ENCODE peak calls at places on chromosomes 16 and 17, in nine cellular contexts. One of them, this sample, is unnamed.

GRCh38 chr17:22516861-22517636 is 824.7 kb downstream of the KCNJ18 start:
- DNase-seq in WTC11: no peak
- DNase-seq in GM10248: no peak
- DNase-seq in vagina: peak
- DNase-seq in HFFc6: no peak
- DNase-seq in testis: no peak
- DNase-seq in CD4-positive, alpha-beta T cell: no peak
- DNase-seq in heart left ventricle: no peak
- DNase-seq in GM23338: no peak
- DNase-seq in this sample: no peak

GRCh38 chr16:28532940-28533647 is 5.7 kb downstream of the NUPR1 start:
- DNase-seq in WTC11: no peak
- DNase-seq in GM10248: no peak
- DNase-seq in vagina: no peak
- DNase-seq in HFFc6: no peak
- DNase-seq in testis: no peak
- DNase-seq in CD4-positive, alpha-beta T cell: no peak
- DNase-seq in heart left ventricle: no peak
- DNase-seq in GM23338: no peak
- DNase-seq in this sample: no peak

GRCh38 chr16:2038359-2039285 is 9.0 kb downstream of the NTHL1 start:
- DNase-seq in WTC11: no peak
- DNase-seq in GM10248: no peak
- DNase-seq in vagina: no peak
- DNase-seq in HFFc6: no peak
- DNase-seq in testis: peak
- DNase-seq in CD4-positive, alpha-beta T cell: no peak
- DNase-seq in heart left ventricle: no peak
- DNase-seq in GM23338: no peak
- DNase-seq in this sample: no peak

GRCh38 chr17:74297941-74298340 is 23.9 kb downstream of the DNAI2 start:
- DNase-seq in WTC11: no peak
- DNase-seq in GM10248: no peak
- DNase-seq in vagina: no peak
- DNase-seq in HFFc6: no peak
- DNase-seq in testis: no peak
- DNase-seq in CD4-positive, alpha-beta T cell: no peak
- DNase-seq in heart left ventricle: no peak
- DNase-seq in GM23338: no peak
- DNase-seq in this sample: no peak

GRCh38 chr16:72740346-72740745 is 307.6 kb downstream of the ZFHX3 start:
- DNase-seq in WTC11: no peak
- DNase-seq in GM10248: no peak
- DNase-seq in vagina: no peak
- DNase-seq in HFFc6: peak
- DNase-seq in testis: no peak
- DNase-seq in CD4-positive, alpha-beta T cell: no peak
- DNase-seq in heart left ventricle: no peak
- DNase-seq in GM23338: no peak
- DNase-seq in this sample: no peak

GRCh38 chr17:48489781-48490180 is 41.0 kb downstream of the HOXB1 start:
- DNase-seq in WTC11: no peak
- DNase-seq in GM10248: no peak
- DNase-seq in vagina: no peak
- DNase-seq in HFFc6: no peak
- DNase-seq in testis: no peak
- DNase-seq in CD4-positive, alpha-beta T cell: no peak
- DNase-seq in heart left ventricle: no peak
- DNase-seq in GM23338: no peak
- DNase-seq in this sample: no peak

GRCh38 chr16:30949655-30950515 is 1.0 kb downstream of the ORAI3 start:
- DNase-seq in WTC11: peak
- DNase-seq in GM10248: peak
- DNase-seq in vagina: no peak
- DNase-seq in HFFc6: peak
- DNase-seq in testis: peak
- DNase-seq in CD4-positive, alpha-beta T cell: no peak
- DNase-seq in heart left ventricle: peak
- DNase-seq in GM23338: peak
- DNase-seq in this sample: no peak

GRCh38 chr17:83203073-83203471 is 123.7 kb downstream of the METRNL start:
- DNase-seq in WTC11: peak
- DNase-seq in GM10248: no peak
- DNase-seq in vagina: no peak
- DNase-seq in HFFc6: peak
- DNase-seq in testis: peak
- DNase-seq in CD4-positive, alpha-beta T cell: no peak
- DNase-seq in heart left ventricle: peak
- DNase-seq in GM23338: no peak
- DNase-seq in this sample: no peak

DNA sequence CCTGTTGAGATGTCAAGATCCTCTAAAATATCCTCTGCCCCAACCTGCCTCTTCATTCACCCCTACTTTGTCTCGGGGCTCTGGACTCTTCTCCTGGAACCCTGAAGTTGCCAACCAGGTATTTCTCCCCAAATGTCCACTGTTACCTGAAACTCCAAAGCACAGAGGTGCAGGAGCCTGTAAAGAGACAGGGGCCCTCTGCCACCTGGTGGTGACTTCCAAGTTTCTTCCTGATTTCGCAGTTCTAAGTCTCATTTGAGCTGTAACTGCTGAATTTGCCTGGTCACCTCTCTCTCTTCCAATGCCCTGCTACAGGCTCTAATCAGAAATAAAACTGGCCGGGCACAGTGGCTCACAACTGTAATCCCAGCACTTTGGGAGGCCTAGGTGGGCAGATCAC is 77.1 kb upstream of the RCVRN start:
- DNase-seq in WTC11: peak
- DNase-seq in GM10248: peak
- DNase-seq in vagina: no peak
- DNase-seq in HFFc6: no peak
- DNase-seq in testis: no peak
- DNase-seq in CD4-positive, alpha-beta T cell: no peak
- DNase-seq in heart left ventricle: no peak
- DNase-seq in GM23338: peak
- DNase-seq in this sample: no peak
- TF ChIP-seq CTCF in WTC11: peak
- TF ChIP-seq CTCF in GM10248: peak
- TF ChIP-seq CTCF in vagina: no peak
- TF ChIP-seq CTCF in HFFc6: peak
- TF ChIP-seq CTCF in testis: peak
- TF ChIP-seq CTCF in CD4-positive, alpha-beta T cell: no peak
- TF ChIP-seq CTCF in heart left ventricle: peak
- TF ChIP-seq CTCF in GM23338: peak
- TF ChIP-seq CTCF in this sample: peak

GRCh38 chr16:17475104-17475503 is 4.3 kb upstream of the XYLT1 start:
- DNase-seq in WTC11: no peak
- DNase-seq in GM10248: no peak
- DNase-seq in vagina: no peak
- DNase-seq in HFFc6: no peak
- DNase-seq in testis: no peak
- DNase-seq in CD4-positive, alpha-beta T cell: no peak
- DNase-seq in heart left ventricle: no peak
- DNase-seq in GM23338: no peak
- DNase-seq in this sample: no peak

GRCh38 chr16:17474572-17474971 is 3.8 kb upstream of the XYLT1 start:
- DNase-seq in WTC11: no peak
- DNase-seq in GM10248: peak
- DNase-seq in vagina: peak
- DNase-seq in HFFc6: no peak
- DNase-seq in testis: no peak
- DNase-seq in CD4-positive, alpha-beta T cell: no peak
- DNase-seq in heart left ventricle: no peak
- DNase-seq in GM23338: no peak
- DNase-seq in this sample: no peak

GRCh38 chr16:17471745-17472075 is 950 bp upstream of the XYLT1 start:
- DNase-seq in WTC11: no peak
- DNase-seq in GM10248: no peak
- DNase-seq in vagina: no peak
- DNase-seq in HFFc6: peak
- DNase-seq in testis: no peak
- DNase-seq in CD4-positive, alpha-beta T cell: no peak
- DNase-seq in heart left ventricle: no peak
- DNase-seq in GM23338: no peak
- DNase-seq in this sample: no peak

GRCh38 chr16:17476414-17477259 is 5.9 kb upstream of the XYLT1 start:
- DNase-seq in WTC11: peak
- DNase-seq in GM10248: peak
- DNase-seq in vagina: no peak
- DNase-seq in HFFc6: peak
- DNase-seq in testis: peak
- DNase-seq in CD4-positive, alpha-beta T cell: peak
- DNase-seq in heart left ventricle: no peak
- DNase-seq in GM23338: peak
- DNase-seq in this sample: no peak

DNA sequence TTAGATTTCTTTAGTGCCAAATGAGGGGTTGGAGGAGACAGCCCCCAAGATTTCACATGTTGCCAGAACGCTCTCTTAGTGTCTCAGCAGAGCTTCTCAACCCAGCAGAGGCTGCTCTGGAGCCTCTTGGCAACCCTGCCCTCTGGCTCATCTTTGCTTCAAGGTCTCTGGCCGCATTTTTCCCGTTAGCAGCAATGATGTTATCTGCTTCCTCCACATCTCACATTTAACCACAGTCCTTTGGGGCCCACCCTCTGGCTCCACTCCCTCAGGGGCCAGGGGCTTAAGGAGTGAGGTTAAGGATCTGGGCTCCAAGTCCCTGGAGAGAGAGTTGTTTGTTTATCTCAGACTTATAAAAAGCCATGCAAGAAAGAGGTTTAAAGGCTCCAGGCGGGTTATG is 3.3 kb upstream of the XYLT1 start:
- DNase-seq in WTC11: no peak
- DNase-seq in GM10248: no peak
- DNase-seq in vagina: no peak
- DNase-seq in HFFc6: peak
- DNase-seq in testis: peak
- DNase-seq in CD4-positive, alpha-beta T cell: no peak
- DNase-seq in heart left ventricle: no peak
- DNase-seq in GM23338: no peak
- DNase-seq in this sample: no peak
- TF ChIP-seq CTCF in WTC11: no peak
- TF ChIP-seq CTCF in GM10248: no peak
- TF ChIP-seq CTCF in vagina: no peak
- TF ChIP-seq CTCF in HFFc6: no peak
- TF ChIP-seq CTCF in testis: no peak
- TF ChIP-seq CTCF in CD4-positive, alpha-beta T cell: no peak
- TF ChIP-seq CTCF in heart left ventricle: no peak
- TF ChIP-seq CTCF in GM23338: no peak
- TF ChIP-seq CTCF in this sample: no peak

GRCh38 chr17:68383120-68383442 is 74.2 kb downstream of the WIPI1 start:
- DNase-seq in WTC11: no peak
- DNase-seq in GM10248: no peak
- DNase-seq in vagina: no peak
- DNase-seq in HFFc6: no peak
- DNase-seq in testis: no peak
- DNase-seq in CD4-positive, alpha-beta T cell: no peak
- DNase-seq in heart left ventricle: no peak
- DNase-seq in GM23338: no peak
- DNase-seq in this sample: no peak

GRCh38 chr17:68384941-68385340 is 72.4 kb downstream of the WIPI1 start:
- DNase-seq in WTC11: no peak
- DNase-seq in GM10248: no peak
- DNase-seq in vagina: no peak
- DNase-seq in HFFc6: no peak
- DNase-seq in testis: no peak
- DNase-seq in CD4-positive, alpha-beta T cell: no peak
- DNase-seq in heart left ventricle: no peak
- DNase-seq in GM23338: no peak
- DNase-seq in this sample: no peak

GRCh38 chr17:68385490-68386215 is 71.6 kb downstream of the WIPI1 start:
- DNase-seq in WTC11: no peak
- DNase-seq in GM10248: no peak
- DNase-seq in vagina: no peak
- DNase-seq in HFFc6: no peak
- DNase-seq in testis: no peak
- DNase-seq in CD4-positive, alpha-beta T cell: no peak
- DNase-seq in heart left ventricle: no peak
- DNase-seq in GM23338: no peak
- DNase-seq in this sample: no peak

GRCh38 chr17:68382582-68383085 is 74.7 kb downstream of the WIPI1 start:
- DNase-seq in WTC11: no peak
- DNase-seq in GM10248: no peak
- DNase-seq in vagina: no peak
- DNase-seq in HFFc6: no peak
- DNase-seq in testis: no peak
- DNase-seq in CD4-positive, alpha-beta T cell: no peak
- DNase-seq in heart left ventricle: no peak
- DNase-seq in GM23338: no peak
- DNase-seq in this sample: no peak

DNA sequence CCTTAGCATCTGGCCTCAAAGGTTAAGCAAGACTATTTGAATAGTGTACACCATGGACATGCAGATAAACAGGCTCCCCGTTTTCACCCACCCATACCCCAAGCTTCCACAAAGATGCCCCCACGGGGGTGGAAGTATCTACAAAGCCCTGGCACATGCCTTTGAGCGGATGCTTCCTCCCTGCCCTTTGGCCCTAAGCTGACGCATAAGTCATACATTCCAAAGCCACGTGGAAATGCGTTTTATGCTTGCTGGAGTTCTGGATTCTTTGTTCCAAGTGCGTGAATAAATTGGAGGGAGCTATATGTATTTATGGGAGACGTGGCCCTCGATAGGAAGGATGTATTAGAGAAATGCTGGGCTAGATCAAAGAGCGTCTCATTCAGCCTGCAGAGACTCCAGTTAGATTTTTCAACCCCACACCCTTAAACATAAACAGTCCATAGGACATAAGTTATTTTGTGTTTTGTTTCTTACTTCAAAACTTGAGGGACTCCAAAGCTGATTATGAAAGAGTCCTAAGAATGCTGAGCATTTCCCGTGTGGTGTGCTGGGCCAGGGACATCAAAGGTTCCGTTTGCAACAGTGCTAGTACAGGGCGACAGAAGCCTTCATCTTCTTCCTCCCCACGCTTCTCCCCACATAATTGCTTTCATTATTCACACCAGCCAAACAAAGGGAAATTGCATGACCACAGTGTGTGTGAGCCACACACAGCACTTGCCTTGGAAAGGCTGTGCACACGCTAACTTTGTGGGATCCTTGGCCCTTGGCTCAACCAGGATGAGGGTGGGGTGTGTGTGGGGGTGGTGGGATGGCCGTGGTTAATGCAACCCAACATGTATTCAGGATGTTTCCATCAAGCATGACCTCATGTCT is 73.6 kb downstream of the WIPI1 start:
- DNase-seq in WTC11: no peak
- DNase-seq in GM10248: no peak
- DNase-seq in vagina: no peak
- DNase-seq in HFFc6: peak
- DNase-seq in testis: no peak
- DNase-seq in CD4-positive, alpha-beta T cell: no peak
- DNase-seq in heart left ventricle: peak
- DNase-seq in GM23338: no peak
- DNase-seq in this sample: no peak
- TF ChIP-seq CTCF in WTC11: no peak
- TF ChIP-seq CTCF in GM10248: no peak
- TF ChIP-seq CTCF in vagina: no peak
- TF ChIP-seq CTCF in HFFc6: peak
- TF ChIP-seq CTCF in testis: no peak
- TF ChIP-seq CTCF in CD4-positive, alpha-beta T cell: no peak
- TF ChIP-seq CTCF in heart left ventricle: no peak
- TF ChIP-seq CTCF in GM23338: no peak
- TF ChIP-seq CTCF in this sample: no peak

DNA sequence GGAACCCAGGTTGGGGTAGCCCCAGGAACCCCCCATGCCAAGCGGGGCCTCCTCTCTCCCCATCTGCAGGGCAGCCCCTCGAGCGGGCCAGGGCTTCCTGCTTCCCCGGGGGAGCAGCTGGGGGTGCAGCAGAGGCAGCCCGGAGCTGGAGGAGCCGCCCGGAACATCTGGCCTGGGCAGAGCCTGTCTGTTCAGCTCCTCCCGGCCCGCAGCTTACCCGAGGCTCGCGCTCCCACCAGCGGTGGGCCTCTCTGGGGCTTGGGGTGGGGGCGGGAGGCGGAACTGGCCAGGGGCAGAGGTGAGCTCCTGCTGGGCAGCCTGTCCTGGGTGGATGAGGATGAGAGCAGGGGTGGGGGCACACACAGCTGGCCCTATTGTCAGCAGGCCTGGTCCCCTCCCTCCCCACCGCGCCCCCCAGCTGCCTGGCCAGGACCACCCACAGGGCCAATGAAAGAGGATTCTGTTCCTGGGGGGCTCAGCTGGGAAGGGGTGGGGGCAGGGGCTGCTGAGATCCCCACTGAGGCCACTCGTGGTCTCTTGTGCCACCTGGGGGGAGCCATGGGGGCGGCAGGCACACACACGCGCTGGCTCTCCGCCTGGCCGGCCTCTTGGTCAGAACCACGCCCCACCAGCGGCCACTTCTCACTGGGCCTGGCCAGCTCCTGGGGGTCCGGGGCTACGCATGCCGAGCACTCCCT is 34.7 kb downstream of the BAHCC1 start:
- DNase-seq in WTC11: no peak
- DNase-seq in GM10248: no peak
- DNase-seq in vagina: no peak
- DNase-seq in HFFc6: no peak
- DNase-seq in testis: peak
- DNase-seq in CD4-positive, alpha-beta T cell: no peak
- DNase-seq in heart left ventricle: no peak
- DNase-seq in GM23338: no peak
- DNase-seq in this sample: no peak
- TF ChIP-seq CTCF in WTC11: no peak
- TF ChIP-seq CTCF in GM10248: peak
- TF ChIP-seq CTCF in vagina: no peak
- TF ChIP-seq CTCF in HFFc6: peak
- TF ChIP-seq CTCF in testis: no peak
- TF ChIP-seq CTCF in CD4-positive, alpha-beta T cell: no peak
- TF ChIP-seq CTCF in heart left ventricle: peak
- TF ChIP-seq CTCF in GM23338: no peak
- TF ChIP-seq CTCF in this sample: no peak